ENCODE peak calls at places on chromosomes 1 and 21, in five cellular contexts. One of them, this sample, is unnamed.

GRCh38 chr1:32622806-32623694 is 27.3 kb downstream of the ZBTB8OS start:
- DNase-seq in RWPE1: no peak
- DNase-seq in H9: no peak
- DNase-seq in progenitor cell of endocrine pancreas: no peak
- DNase-seq in Calu3: no peak
- DNase-seq in this sample: no peak

GRCh38 chr1:66788231-66788939 is 12.7 kb downstream of the INSL5 start:
- DNase-seq in RWPE1: peak
- DNase-seq in H9: no peak
- DNase-seq in progenitor cell of endocrine pancreas: no peak
- DNase-seq in Calu3: peak
- DNase-seq in this sample: no peak

GRCh38 chr1:153548722-153549695 is at the start of gene S100A3:
- DNase-seq in RWPE1: peak
- DNase-seq in H9: peak
- DNase-seq in progenitor cell of endocrine pancreas: no peak
- DNase-seq in Calu3: peak
- DNase-seq in this sample: no peak

GRCh38 chr21:41895643-41896493 is 16.7 kb upstream of the PRDM15 start:
- DNase-seq in RWPE1: no peak
- DNase-seq in H9: peak
- DNase-seq in progenitor cell of endocrine pancreas: no peak
- DNase-seq in Calu3: no peak
- DNase-seq in this sample: no peak

GRCh38 chr1:28163496-28164120 is 12.9 kb downstream of the PTAFR start:
- DNase-seq in RWPE1: no peak
- DNase-seq in H9: no peak
- DNase-seq in progenitor cell of endocrine pancreas: no peak
- DNase-seq in Calu3: no peak
- DNase-seq in this sample: no peak

GRCh38 chr1:193456883-193457282 is 270.5 kb upstream of the B3GALT2 start:
- DNase-seq in RWPE1: no peak
- DNase-seq in H9: no peak
- DNase-seq in progenitor cell of endocrine pancreas: no peak
- DNase-seq in Calu3: no peak
- DNase-seq in this sample: no peak

GRCh38 chr1:172069535-172069934 is 228.2 kb downstream of the DNM3 start:
- DNase-seq in RWPE1: no peak
- DNase-seq in H9: no peak
- DNase-seq in progenitor cell of endocrine pancreas: no peak
- DNase-seq in Calu3: no peak
- DNase-seq in this sample: no peak

GRCh38 chr1:225944387-225944786 is 3.4 kb upstream of the LEFTY2 start:
- DNase-seq in RWPE1: no peak
- DNase-seq in H9: no peak
- DNase-seq in progenitor cell of endocrine pancreas: no peak
- DNase-seq in Calu3: no peak
- DNase-seq in this sample: no peak

GRCh38 chr1:214476958-214477870 is 74.2 kb downstream of the PTPN14 start:
- DNase-seq in RWPE1: peak
- DNase-seq in H9: no peak
- DNase-seq in progenitor cell of endocrine pancreas: no peak
- DNase-seq in Calu3: peak
- DNase-seq in this sample: no peak

GRCh38 chr1:14476170-14476955 is 122.1 kb upstream of the KAZN start:
- DNase-seq in RWPE1: no peak
- DNase-seq in H9: no peak
- DNase-seq in progenitor cell of endocrine pancreas: no peak
- DNase-seq in Calu3: no peak
- DNase-seq in this sample: no peak

GRCh38 chr1:924619-925323 is 1.0 kb downstream of the SAMD11 start:
- DNase-seq in RWPE1: no peak
- DNase-seq in H9: peak
- DNase-seq in progenitor cell of endocrine pancreas: no peak
- DNase-seq in Calu3: no peak
- DNase-seq in this sample: peak

This sample was measured in NCI-H146.